ENCODE peak calls at places on chromosomes 12 and 14, in four cellular contexts. A, H, C and Q are unnamed samples.

GRCh38 chr12:44317651-44318126 is 481.8 kb downstream of the TMEM117 start:
- DNase-seq in A (no peak), H (no peak), C (peak; percentile 58), Q (peak; percentile 43)

GRCh38 chr14:49250109-49250508 is 336.1 kb downstream of the RPS29 start:
- DNase-seq in A (no peak), H (no peak), C (no peak), Q (peak; percentile 34)

GRCh38 chr14:74800780-74801179 is 37.7 kb downstream of the YLPM1 start:
- DNase-seq in A (no peak), H (no peak), C (no peak), Q (no peak)

GRCh38 chr12:54572881-54573280 is 15.6 kb downstream of the PPP1R1A start:
- DNase-seq in A (no peak), H (no peak), C (peak; percentile 34), Q (no peak)

GRCh38 chr12:57010627-57011224 is 4.4 kb upstream of the ZBTB39 start:
- DNase-seq in A (no peak), H (no peak), C (no peak), Q (no peak)

GRCh38 chr12:68482014-68482413 is 128.7 kb upstream of the RAP1B start:
- DNase-seq in A (no peak), H (no peak), C (no peak), Q (no peak)

GRCh38 chr12:119989619-119990381 is 764 bp downstream of the BICDL1 start:
- DNase-seq in A (peak; percentile 27), H (peak; percentile 63), C (peak; percentile 71), Q (peak; percentile 90)

GRCh38 chr12:64103821-64104220 is 118.3 kb downstream of the KICS2 start:
- DNase-seq in A (no peak), H (no peak), C (no peak), Q (no peak)

GRCh38 chr14:103400537-103400936 is 15.3 kb downstream of the MARK3 start:
- DNase-seq in A (no peak), H (no peak), C (no peak), Q (no peak)

GRCh38 chr14:95119336-95119735 is 38.0 kb downstream of the DICER1 start:
- DNase-seq in A (peak; percentile 36), H (no peak), C (no peak), Q (no peak)

GRCh38 chr14:39368261-39368959 is 63.8 kb downstream of the FBXO33 start:
- DNase-seq in A (no peak), H (peak; percentile 21), C (peak; percentile 77), Q (peak; percentile 55)

GRCh38 chr14:25537846-25538455 is 488.0 kb upstream of the STXBP6 start:
- DNase-seq in A (no peak), H (peak; percentile 12), C (peak; percentile 38), Q (no peak)

GRCh38 chr14:99822166-99822527 is 28.9 kb downstream of the EML1 start:
- DNase-seq in A (no peak), H (no peak), C (no peak), Q (no peak)

GRCh38 chr12:68648179-68648578 is 37.5 kb downstream of the RAP1B start:
- DNase-seq in A (no peak), H (no peak), C (no peak), Q (no peak)